ENCODE peak calls at places on chromosome 9, in seven cellular contexts. One of them, this sample, is unnamed.

GRCh38 chr9:135463140-135463539 is 16.4 kb upstream of the PPP1R26 start:
- DNase-seq in SW480: peak
- DNase-seq in A673: peak
- DNase-seq in H9: no peak
- DNase-seq in Daoy: peak
- DNase-seq in GM12891: no peak
- DNase-seq in HuH-7.5: no peak
- DNase-seq in this sample: no peak

GRCh38 chr9:134502261-134503211 is 139.1 kb upstream of the COL5A1 start:
- DNase-seq in SW480: peak
- DNase-seq in Daoy: peak
- DNase-seq in HuH-7.5: peak
- DNase-seq in A673: peak
- DNase-seq in GM12891: no peak
- DNase-seq in H9: no peak
- DNase-seq in this sample: peak

GRCh38 chr9:132114102-132114707 is 34.5 kb upstream of the MED27 start:
- DNase-seq in H9: peak
- DNase-seq in A673: peak
- DNase-seq in Daoy: peak
- DNase-seq in GM12891: no peak
- DNase-seq in HuH-7.5: peak
- DNase-seq in SW480: peak
- DNase-seq in this sample: peak

GRCh38 chr9:77964258-77964657 is 67.4 kb downstream of the GNAQ start:
- DNase-seq in GM12891: no peak
- DNase-seq in HuH-7.5: no peak
- DNase-seq in A673: no peak
- DNase-seq in H9: no peak
- DNase-seq in SW480: no peak
- DNase-seq in Daoy: no peak
- DNase-seq in this sample: no peak

GRCh38 chr9:94498801-94499454 is 56.0 kb upstream of the PCAT7 start:
- DNase-seq in SW480: no peak
- DNase-seq in A673: no peak
- DNase-seq in Daoy: no peak
- DNase-seq in HuH-7.5: no peak
- DNase-seq in GM12891: no peak
- DNase-seq in H9: no peak
- DNase-seq in this sample: no peak

GRCh38 chr9:134214766-134215394 is 50.5 kb upstream of the RNU6ATAC start:
- DNase-seq in GM12891: no peak
- DNase-seq in SW480: no peak
- DNase-seq in H9: no peak
- DNase-seq in HuH-7.5: no peak
- DNase-seq in A673: no peak
- DNase-seq in Daoy: no peak
- DNase-seq in this sample: no peak

GRCh38 chr9:73344060-73344459 is 192.4 kb downstream of the ANXA1 start:
- DNase-seq in SW480: no peak
- DNase-seq in Daoy: no peak
- DNase-seq in GM12891: no peak
- DNase-seq in A673: no peak
- DNase-seq in H9: no peak
- DNase-seq in HuH-7.5: no peak
- DNase-seq in this sample: no peak

GRCh38 chr9:35579130-35579529 is 25.9 kb upstream of the TESK1 start:
- DNase-seq in HuH-7.5: no peak
- DNase-seq in Daoy: no peak
- DNase-seq in H9: no peak
- DNase-seq in SW480: no peak
- DNase-seq in A673: no peak
- DNase-seq in GM12891: no peak
- DNase-seq in this sample: no peak

GRCh38 chr9:3578786-3579185 is 53.0 kb upstream of the RFX3 start:
- DNase-seq in Daoy: peak
- DNase-seq in SW480: no peak
- DNase-seq in HuH-7.5: no peak
- DNase-seq in H9: no peak
- DNase-seq in GM12891: no peak
- DNase-seq in A673: peak
- DNase-seq in this sample: no peak

GRCh38 chr9:19481971-19482404 is 73.2 kb downstream of the ACER2 start:
- DNase-seq in GM12891: no peak
- DNase-seq in Daoy: no peak
- DNase-seq in A673: no peak
- DNase-seq in SW480: no peak
- DNase-seq in HuH-7.5: no peak
- DNase-seq in H9: no peak
- DNase-seq in this sample: no peak

GRCh38 chr9:13209498-13209897 is 70.0 kb downstream of the MPDZ start:
- DNase-seq in HuH-7.5: no peak
- DNase-seq in GM12891: no peak
- DNase-seq in SW480: no peak
- DNase-seq in H9: no peak
- DNase-seq in Daoy: no peak
- DNase-seq in A673: no peak
- DNase-seq in this sample: no peak

GRCh38 chr9:136759436-136760325 is 1.6 kb upstream of the LCN8 start:
- DNase-seq in H9: peak
- DNase-seq in A673: no peak
- DNase-seq in HuH-7.5: no peak
- DNase-seq in SW480: no peak
- DNase-seq in GM12891: peak
- DNase-seq in Daoy: no peak
- DNase-seq in this sample: no peak

GRCh38 chr9:79946718-79947117 is 375.0 kb downstream of the TLE4 start:
- DNase-seq in A673: no peak
- DNase-seq in HuH-7.5: no peak
- DNase-seq in GM12891: no peak
- DNase-seq in H9: no peak
- DNase-seq in SW480: no peak
- DNase-seq in Daoy: no peak
- DNase-seq in this sample: no peak

GRCh38 chr9:126112135-126112720 is 214.4 kb upstream of the MVB12B start:
- DNase-seq in GM12891: no peak
- DNase-seq in HuH-7.5: no peak
- DNase-seq in A673: no peak
- DNase-seq in H9: peak
- DNase-seq in Daoy: no peak
- DNase-seq in SW480: peak
- DNase-seq in this sample: no peak

GRCh38 chr9:70463877-70464276 is 49.4 kb upstream of the KLF9 start:
- DNase-seq in Daoy: no peak
- DNase-seq in A673: no peak
- DNase-seq in SW480: no peak
- DNase-seq in H9: no peak
- DNase-seq in HuH-7.5: no peak
- DNase-seq in GM12891: no peak
- DNase-seq in this sample: no peak

GRCh38 chr9:88829276-88829675 is 162.0 kb upstream of the S1PR3 start:
- DNase-seq in SW480: no peak
- DNase-seq in A673: no peak
- DNase-seq in H9: no peak
- DNase-seq in Daoy: peak
- DNase-seq in HuH-7.5: no peak
- DNase-seq in GM12891: no peak
- DNase-seq in this sample: no peak

GRCh38 chr9:14141736-14142135 is 172.2 kb downstream of the NFIB start:
- DNase-seq in GM12891: no peak
- DNase-seq in A673: no peak
- DNase-seq in H9: no peak
- DNase-seq in SW480: no peak
- DNase-seq in Daoy: no peak
- DNase-seq in HuH-7.5: no peak
- DNase-seq in this sample: no peak

GRCh38 chr9:136944094-136944518 is 432 bp downstream of the FBXW5 start:
- DNase-seq in GM12891: peak
- DNase-seq in H9: no peak
- DNase-seq in HuH-7.5: peak
- DNase-seq in SW480: no peak
- DNase-seq in A673: peak
- DNase-seq in Daoy: no peak
- DNase-seq in this sample: no peak

GRCh38 chr9:91082709-91083108 is 279.0 kb downstream of the AUH start:
- DNase-seq in A673: no peak
- DNase-seq in SW480: no peak
- DNase-seq in HuH-7.5: no peak
- DNase-seq in GM12891: no peak
- DNase-seq in Daoy: no peak
- DNase-seq in H9: no peak
- DNase-seq in this sample: no peak